ENCODE peak calls at places on chromosomes 4 and X, in eight cellular contexts. One of them, this sample, is unnamed.
A peak's percentile ranks its signal among the peaks of the same experiment; 100 is the strongest.

GRCh38 chr4:73713650-73714049 is 26.7 kb upstream of the CXCL8 start:
- DNase-seq in MV-4-11: no peak
- DNase-seq in NCI-H146: peak; percentile 5
- DNase-seq in AML-193: no peak
- DNase-seq in T-helper 9 cell: no peak
- DNase-seq in iris pigment epithelial cell: no peak
- DNase-seq in left ventricle myocardium inferior: no peak
- DNase-seq in GM13976: no peak
- DNase-seq in this sample: no peak

GRCh38 chrX:134682081-134682480 is 23.8 kb upstream of the PLAC1 start:
- DNase-seq in MV-4-11: no peak
- DNase-seq in NCI-H146: no peak
- DNase-seq in AML-193: no peak
- DNase-seq in T-helper 9 cell: no peak
- DNase-seq in iris pigment epithelial cell: no peak
- DNase-seq in left ventricle myocardium inferior: no peak
- DNase-seq in GM13976: no peak
- DNase-seq in this sample: no peak

GRCh38 chrX:96433409-96434122 is 251.1 kb upstream of the DIAPH2 start:
- DNase-seq in MV-4-11: no peak
- DNase-seq in NCI-H146: no peak
- DNase-seq in AML-193: no peak
- DNase-seq in T-helper 9 cell: no peak
- DNase-seq in iris pigment epithelial cell: no peak
- DNase-seq in left ventricle myocardium inferior: no peak
- DNase-seq in GM13976: no peak
- DNase-seq in this sample: no peak

GRCh38 chrX:110182362-110182761 is 135.5 kb downstream of the AMMECR1 start:
- DNase-seq in MV-4-11: no peak
- DNase-seq in NCI-H146: no peak
- DNase-seq in AML-193: no peak
- DNase-seq in T-helper 9 cell: no peak
- DNase-seq in iris pigment epithelial cell: peak; percentile 27
- DNase-seq in left ventricle myocardium inferior: no peak
- DNase-seq in GM13976: no peak
- DNase-seq in this sample: no peak

GRCh38 chr4:1683371-1683902 is 676 bp downstream of the FAM53A start:
- DNase-seq in MV-4-11: peak; percentile 36
- DNase-seq in NCI-H146: peak; percentile 39
- DNase-seq in AML-193: no peak
- DNase-seq in T-helper 9 cell: no peak
- DNase-seq in iris pigment epithelial cell: peak; percentile 93
- DNase-seq in left ventricle myocardium inferior: no peak
- DNase-seq in GM13976: no peak
- DNase-seq in this sample: no peak

GRCh38 chr4:145881991-145882390 is 56.6 kb downstream of the ZNF827 start:
- DNase-seq in MV-4-11: no peak
- DNase-seq in NCI-H146: peak; percentile 81
- DNase-seq in AML-193: no peak
- DNase-seq in T-helper 9 cell: no peak
- DNase-seq in iris pigment epithelial cell: no peak
- DNase-seq in left ventricle myocardium inferior: no peak
- DNase-seq in GM13976: no peak
- DNase-seq in this sample: peak; percentile 62

GRCh38 chr4:173217075-173217474 is 48.5 kb downstream of the GALNT7 start:
- DNase-seq in MV-4-11: no peak
- DNase-seq in NCI-H146: no peak
- DNase-seq in AML-193: no peak
- DNase-seq in T-helper 9 cell: no peak
- DNase-seq in iris pigment epithelial cell: no peak
- DNase-seq in left ventricle myocardium inferior: no peak
- DNase-seq in GM13976: no peak
- DNase-seq in this sample: no peak

GRCh38 chr4:2829933-2830451 is 13.7 kb upstream of the ADD1 start:
- DNase-seq in MV-4-11: no peak
- DNase-seq in NCI-H146: no peak
- DNase-seq in AML-193: no peak
- DNase-seq in T-helper 9 cell: no peak
- DNase-seq in iris pigment epithelial cell: peak; percentile 54
- DNase-seq in left ventricle myocardium inferior: no peak
- DNase-seq in GM13976: no peak
- DNase-seq in this sample: no peak

GRCh38 chr4:114040319-114041116 is 61.1 kb upstream of the ARSJ start:
- DNase-seq in MV-4-11: no peak
- DNase-seq in NCI-H146: no peak
- DNase-seq in AML-193: no peak
- DNase-seq in T-helper 9 cell: no peak
- DNase-seq in iris pigment epithelial cell: peak; percentile 42
- DNase-seq in left ventricle myocardium inferior: no peak
- DNase-seq in GM13976: no peak
- DNase-seq in this sample: no peak

GRCh38 chr4:120830204-120830603 is 92.3 kb downstream of the PRDM5 start:
- DNase-seq in MV-4-11: no peak
- DNase-seq in NCI-H146: no peak
- DNase-seq in AML-193: no peak
- DNase-seq in T-helper 9 cell: no peak
- DNase-seq in iris pigment epithelial cell: no peak
- DNase-seq in left ventricle myocardium inferior: peak; percentile 40
- DNase-seq in GM13976: no peak
- DNase-seq in this sample: no peak

GRCh38 chrX:46913710-46914109 is 1.5 kb downstream of the JADE3 start:
- DNase-seq in MV-4-11: no peak
- DNase-seq in NCI-H146: peak; percentile 11
- DNase-seq in AML-193: no peak
- DNase-seq in T-helper 9 cell: no peak
- DNase-seq in iris pigment epithelial cell: peak; percentile 46
- DNase-seq in left ventricle myocardium inferior: no peak
- DNase-seq in GM13976: no peak
- DNase-seq in this sample: no peak

GRCh38 chr4:56958111-56958517 is 19.3 kb downstream of the NOA1 start:
- DNase-seq in MV-4-11: peak; percentile 97
- DNase-seq in NCI-H146: peak; percentile 64
- DNase-seq in AML-193: peak; percentile 86
- DNase-seq in T-helper 9 cell: no peak
- DNase-seq in iris pigment epithelial cell: peak; percentile 99
- DNase-seq in left ventricle myocardium inferior: peak; percentile 77
- DNase-seq in GM13976: no peak
- DNase-seq in this sample: peak; percentile 28

GRCh38 chr4:25635501-25635900 is 20.1 kb upstream of the SLC34A2 start:
- DNase-seq in MV-4-11: no peak
- DNase-seq in NCI-H146: no peak
- DNase-seq in AML-193: no peak
- DNase-seq in T-helper 9 cell: no peak
- DNase-seq in iris pigment epithelial cell: no peak
- DNase-seq in left ventricle myocardium inferior: no peak
- DNase-seq in GM13976: no peak
- DNase-seq in this sample: no peak